ENCODE peak calls at places on chromosome X, in ten cellular contexts. One of them, this sample, is unnamed.

GRCh38 chrX:70470850-70471289 is 26.2 kb downstream of the DLG3 start:
- DNase-seq in suprapubic skin: no peak
- DNase-seq in GM12878: no peak
- DNase-seq in K562: no peak
- DNase-seq in HCT116: no peak
- DNase-seq in transverse colon: no peak
- DNase-seq in prostate gland: no peak
- DNase-seq in SK-N-SH: no peak
- DNase-seq in sigmoid colon: no peak
- DNase-seq in upper lobe of left lung: no peak
- DNase-seq in this sample: no peak

GRCh38 chrX:107199491-107199890 is 6.7 kb downstream of the NUP62CL start:
- DNase-seq in prostate gland: no peak
- DNase-seq in HCT116: no peak
- DNase-seq in upper lobe of left lung: no peak
- DNase-seq in GM12878: no peak
- DNase-seq in suprapubic skin: no peak
- DNase-seq in SK-N-SH: no peak
- DNase-seq in sigmoid colon: no peak
- DNase-seq in K562: no peak
- DNase-seq in transverse colon: no peak
- DNase-seq in this sample: no peak

GRCh38 chrX:151543706-151544105 is 19.8 kb upstream of the PASD1 start:
- DNase-seq in GM12878: no peak
- DNase-seq in prostate gland: no peak
- DNase-seq in SK-N-SH: no peak
- DNase-seq in sigmoid colon: no peak
- DNase-seq in K562: no peak
- DNase-seq in suprapubic skin: no peak
- DNase-seq in upper lobe of left lung: no peak
- DNase-seq in HCT116: no peak
- DNase-seq in transverse colon: no peak
- DNase-seq in this sample: no peak

GRCh38 chrX:15653961-15654360 is 10.6 kb downstream of the CLTRN start:
- DNase-seq in transverse colon: no peak
- DNase-seq in SK-N-SH: no peak
- DNase-seq in K562: no peak
- DNase-seq in sigmoid colon: no peak
- DNase-seq in HCT116: no peak
- DNase-seq in suprapubic skin: no peak
- DNase-seq in upper lobe of left lung: no peak
- DNase-seq in GM12878: no peak
- DNase-seq in prostate gland: no peak
- DNase-seq in this sample: no peak

GRCh38 chrX:45322820-45323219 is 122.1 kb upstream of the DIPK2B start:
- DNase-seq in K562: no peak
- DNase-seq in suprapubic skin: no peak
- DNase-seq in SK-N-SH: no peak
- DNase-seq in upper lobe of left lung: no peak
- DNase-seq in GM12878: no peak
- DNase-seq in sigmoid colon: no peak
- DNase-seq in transverse colon: no peak
- DNase-seq in prostate gland: no peak
- DNase-seq in HCT116: no peak
- DNase-seq in this sample: no peak

GRCh38 chrX:70171636-70172035 is 5.6 kb upstream of the DGAT2L6 start:
- DNase-seq in transverse colon: no peak
- DNase-seq in K562: no peak
- DNase-seq in HCT116: no peak
- DNase-seq in SK-N-SH: no peak
- DNase-seq in upper lobe of left lung: no peak
- DNase-seq in GM12878: no peak
- DNase-seq in sigmoid colon: no peak
- DNase-seq in suprapubic skin: no peak
- DNase-seq in prostate gland: no peak
- DNase-seq in this sample: no peak

GRCh38 chrX:13511557-13512330 is 57.7 kb upstream of the EGFL6 start:
- DNase-seq in HCT116: no peak
- DNase-seq in upper lobe of left lung: no peak
- DNase-seq in suprapubic skin: no peak
- DNase-seq in transverse colon: no peak
- DNase-seq in sigmoid colon: no peak
- DNase-seq in prostate gland: no peak
- DNase-seq in K562: no peak
- DNase-seq in SK-N-SH: no peak
- DNase-seq in GM12878: no peak
- DNase-seq in this sample: no peak

GRCh38 chrX:19030805-19031204 is 46.9 kb upstream of the PHKA2 start:
- DNase-seq in GM12878: no peak
- DNase-seq in HCT116: no peak
- DNase-seq in transverse colon: no peak
- DNase-seq in upper lobe of left lung: no peak
- DNase-seq in prostate gland: no peak
- DNase-seq in K562: no peak
- DNase-seq in SK-N-SH: no peak
- DNase-seq in suprapubic skin: no peak
- DNase-seq in sigmoid colon: no peak
- DNase-seq in this sample: no peak

GRCh38 chrX:16993791-16994318 is 47.4 kb downstream of the REPS2 start:
- DNase-seq in HCT116: no peak
- DNase-seq in sigmoid colon: no peak
- DNase-seq in upper lobe of left lung: no peak
- DNase-seq in GM12878: no peak
- DNase-seq in suprapubic skin: no peak
- DNase-seq in transverse colon: no peak
- DNase-seq in SK-N-SH: no peak
- DNase-seq in K562: no peak
- DNase-seq in prostate gland: no peak
- DNase-seq in this sample: no peak

GRCh38 chrX:48461830-48462229 is 8.2 kb downstream of the SLC38A5 start:
- DNase-seq in suprapubic skin: no peak
- DNase-seq in GM12878: no peak
- DNase-seq in SK-N-SH: no peak
- DNase-seq in K562: no peak
- DNase-seq in prostate gland: no peak
- DNase-seq in upper lobe of left lung: no peak
- DNase-seq in HCT116: no peak
- DNase-seq in sigmoid colon: no peak
- DNase-seq in transverse colon: no peak
- DNase-seq in this sample: no peak

GRCh38 chrX:15475021-15475420 is 18.1 kb downstream of the PIR start:
- DNase-seq in GM12878: no peak
- DNase-seq in transverse colon: no peak
- DNase-seq in prostate gland: peak; percentile 5
- DNase-seq in HCT116: no peak
- DNase-seq in sigmoid colon: no peak
- DNase-seq in K562: no peak
- DNase-seq in suprapubic skin: no peak
- DNase-seq in SK-N-SH: no peak
- DNase-seq in upper lobe of left lung: no peak
- DNase-seq in this sample: no peak

GRCh38 chrX:28920554-28920953 is 333.3 kb downstream of the IL1RAPL1 start:
- DNase-seq in transverse colon: no peak
- DNase-seq in upper lobe of left lung: no peak
- DNase-seq in sigmoid colon: no peak
- DNase-seq in GM12878: no peak
- DNase-seq in K562: no peak
- DNase-seq in SK-N-SH: no peak
- DNase-seq in suprapubic skin: no peak
- DNase-seq in prostate gland: no peak
- DNase-seq in HCT116: no peak
- DNase-seq in this sample: no peak

GRCh38 chrX:49762175-49762704 is 66.5 kb upstream of the PAGE1 start:
- DNase-seq in suprapubic skin: no peak
- DNase-seq in prostate gland: no peak
- DNase-seq in sigmoid colon: no peak
- DNase-seq in GM12878: no peak
- DNase-seq in transverse colon: no peak
- DNase-seq in SK-N-SH: no peak
- DNase-seq in K562: no peak
- DNase-seq in HCT116: no peak
- DNase-seq in upper lobe of left lung: no peak
- DNase-seq in this sample: no peak

GRCh38 chrX:17817242-17817641 is 43.9 kb downstream of the RAI2 start:
- DNase-seq in transverse colon: no peak
- DNase-seq in GM12878: no peak
- DNase-seq in SK-N-SH: no peak
- DNase-seq in HCT116: no peak
- DNase-seq in prostate gland: no peak
- DNase-seq in upper lobe of left lung: no peak
- DNase-seq in suprapubic skin: no peak
- DNase-seq in K562: no peak
- DNase-seq in sigmoid colon: no peak
- DNase-seq in this sample: no peak

DNA sequence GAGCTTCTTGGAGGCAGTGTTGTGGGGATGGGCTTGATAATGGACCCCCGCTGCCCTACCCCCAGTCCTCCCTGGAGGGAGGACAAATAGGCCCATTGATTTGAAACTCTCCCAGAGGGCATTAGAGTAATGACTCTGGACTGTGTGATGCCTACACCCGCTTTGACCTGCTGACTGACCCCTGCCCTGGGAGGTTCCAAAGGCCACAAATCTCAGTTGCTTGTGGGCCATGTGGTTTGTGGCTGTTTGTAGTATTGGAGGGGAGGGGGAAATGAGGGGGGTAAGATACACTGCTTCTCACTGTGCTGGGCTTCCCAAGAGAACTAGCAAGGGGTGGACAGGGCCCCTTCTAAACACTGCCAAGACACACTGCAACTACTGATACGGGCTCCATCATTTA is 27.6 kb upstream of the BCORL1 start:
- DNase-seq in GM12878: no peak
- DNase-seq in upper lobe of left lung: no peak
- DNase-seq in K562: no peak
- DNase-seq in suprapubic skin: no peak
- DNase-seq in sigmoid colon: no peak
- DNase-seq in transverse colon: no peak
- DNase-seq in prostate gland: no peak
- DNase-seq in SK-N-SH: no peak
- DNase-seq in HCT116: no peak
- DNase-seq in this sample: no peak
- H3K4me3 ChIP-seq in GM12878: no peak overlapping the region
- H3K4me3 ChIP-seq in upper lobe of left lung: no peak overlapping the region
- H3K4me3 ChIP-seq in K562: no peak overlapping the region
- H3K4me3 ChIP-seq in suprapubic skin: no peak overlapping the region
- H3K4me3 ChIP-seq in sigmoid colon: no peak overlapping the region
- H3K4me3 ChIP-seq in transverse colon: no peak overlapping the region
- H3K4me3 ChIP-seq in prostate gland: no peak overlapping the region
- H3K4me3 ChIP-seq in SK-N-SH: no peak overlapping the region
- H3K4me3 ChIP-seq in HCT116: no peak overlapping the region
- H3K4me3 ChIP-seq in this sample: no peak overlapping the region

DNA sequence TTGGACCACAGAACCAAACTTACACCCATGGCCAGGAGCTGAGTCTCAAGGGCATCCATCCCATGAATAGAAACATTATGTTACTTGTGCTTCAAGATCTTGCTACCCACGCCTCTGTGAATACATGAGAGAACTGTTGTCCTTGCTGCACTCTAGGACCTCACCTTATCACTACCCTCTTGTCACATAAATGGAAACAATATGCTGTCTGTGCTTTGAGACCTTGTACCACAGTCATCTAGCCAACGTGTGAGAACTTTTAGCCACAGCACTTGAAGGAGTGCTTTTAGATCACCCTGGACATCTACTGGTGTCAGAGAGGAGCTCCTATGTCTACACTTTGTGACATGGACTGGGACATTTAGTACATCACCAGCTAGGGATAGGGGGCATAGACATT is 30.7 kb upstream of the HUWE1 start:
- DNase-seq in sigmoid colon: no peak
- DNase-seq in K562: no peak
- DNase-seq in suprapubic skin: no peak
- DNase-seq in SK-N-SH: no peak
- DNase-seq in GM12878: peak; percentile 50
- DNase-seq in upper lobe of left lung: no peak
- DNase-seq in HCT116: no peak
- DNase-seq in transverse colon: no peak
- DNase-seq in prostate gland: no peak
- DNase-seq in this sample: no peak
- H3K27ac ChIP-seq in sigmoid colon: no peak overlapping the region
- H3K27ac ChIP-seq in K562: no peak overlapping the region
- H3K27ac ChIP-seq in suprapubic skin: no peak overlapping the region
- H3K27ac ChIP-seq in SK-N-SH: no peak overlapping the region
- H3K27ac ChIP-seq in GM12878: peak overlapping the region; percentile 84
- H3K27ac ChIP-seq in upper lobe of left lung: no peak overlapping the region
- H3K27ac ChIP-seq in HCT116: no peak overlapping the region
- H3K27ac ChIP-seq in transverse colon: no peak overlapping the region
- H3K27ac ChIP-seq in prostate gland: no peak overlapping the region
- H3K27ac ChIP-seq in this sample: no peak overlapping the region

GRCh38 chrX:66071116-66071515 is 31.2 kb upstream of the VSIG4 start:
- DNase-seq in suprapubic skin: no peak
- DNase-seq in SK-N-SH: no peak
- DNase-seq in K562: no peak
- DNase-seq in GM12878: no peak
- DNase-seq in HCT116: no peak
- DNase-seq in transverse colon: no peak
- DNase-seq in upper lobe of left lung: no peak
- DNase-seq in prostate gland: no peak
- DNase-seq in sigmoid colon: no peak
- DNase-seq in this sample: no peak

GRCh38 chrX:66076801-66077200 is 36.9 kb upstream of the VSIG4 start:
- DNase-seq in GM12878: no peak
- DNase-seq in K562: no peak
- DNase-seq in transverse colon: no peak
- DNase-seq in prostate gland: no peak
- DNase-seq in suprapubic skin: no peak
- DNase-seq in sigmoid colon: no peak
- DNase-seq in SK-N-SH: no peak
- DNase-seq in HCT116: no peak
- DNase-seq in upper lobe of left lung: no peak
- DNase-seq in this sample: no peak

GRCh38 chrX:66074920-66075879 is 35.3 kb upstream of the VSIG4 start:
- DNase-seq in transverse colon: peak; percentile 37
- DNase-seq in GM12878: peak; percentile 17
- DNase-seq in SK-N-SH: no peak
- DNase-seq in HCT116: no peak
- DNase-seq in K562: no peak
- DNase-seq in sigmoid colon: peak; percentile 77
- DNase-seq in suprapubic skin: no peak
- DNase-seq in upper lobe of left lung: peak; percentile 65
- DNase-seq in prostate gland: no peak
- DNase-seq in this sample: no peak
- TF ChIP-seq POLR2AphosphoS5 in transverse colon: no peak
- TF ChIP-seq POLR2AphosphoS5 in GM12878: no peak
- TF ChIP-seq POLR2AphosphoS5 in SK-N-SH: no peak
- TF ChIP-seq POLR2AphosphoS5 in HCT116: no peak
- TF ChIP-seq POLR2AphosphoS5 in K562: no peak
- TF ChIP-seq POLR2AphosphoS5 in sigmoid colon: no peak
- TF ChIP-seq POLR2AphosphoS5 in suprapubic skin: no peak
- TF ChIP-seq POLR2AphosphoS5 in upper lobe of left lung: peak; percentile 39
- TF ChIP-seq POLR2AphosphoS5 in prostate gland: no peak
- TF ChIP-seq POLR2AphosphoS5 in this sample: no peak

DNA sequence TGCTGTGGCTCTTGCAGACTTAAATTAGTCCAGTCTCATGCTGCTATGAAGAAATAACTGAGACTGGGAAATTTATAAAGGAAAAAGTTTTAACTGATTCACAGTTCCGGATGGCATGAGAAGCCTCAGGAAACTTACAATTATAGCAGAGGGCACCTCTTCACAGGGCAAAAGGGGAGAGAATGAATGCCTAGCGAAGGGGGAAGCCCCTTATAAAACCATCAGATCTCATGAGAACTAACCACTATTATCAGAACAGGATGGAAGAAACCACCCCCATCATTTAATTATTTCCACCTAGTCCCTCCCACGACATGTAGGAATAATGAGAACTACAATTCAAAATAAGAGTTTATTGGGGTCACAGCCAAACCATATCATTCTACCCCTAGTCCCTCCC is 91.4 kb downstream of the GPR174 start:
- DNase-seq in SK-N-SH: no peak
- DNase-seq in K562: no peak
- DNase-seq in suprapubic skin: no peak
- DNase-seq in sigmoid colon: no peak
- DNase-seq in prostate gland: no peak
- DNase-seq in HCT116: no peak
- DNase-seq in transverse colon: no peak
- DNase-seq in GM12878: no peak
- DNase-seq in upper lobe of left lung: no peak
- DNase-seq in this sample: no peak
- H3K4me3 ChIP-seq in SK-N-SH: no peak overlapping the region
- H3K4me3 ChIP-seq in K562: no peak overlapping the region
- H3K4me3 ChIP-seq in suprapubic skin: no peak overlapping the region
- H3K4me3 ChIP-seq in sigmoid colon: no peak overlapping the region
- H3K4me3 ChIP-seq in prostate gland: no peak overlapping the region
- H3K4me3 ChIP-seq in HCT116: no peak overlapping the region
- H3K4me3 ChIP-seq in transverse colon: no peak overlapping the region
- H3K4me3 ChIP-seq in GM12878: no peak overlapping the region
- H3K4me3 ChIP-seq in upper lobe of left lung: no peak overlapping the region
- H3K4me3 ChIP-seq in this sample: no peak overlapping the region

This sample was measured in SK-N-MC.